ENCODE peak calls at places on chromosomes 13 and 19, in five cellular contexts. One of them, this sample, is unnamed.

GRCh38 chr19:39212377-39212742 is 8.3 kb upstream of the SYCN start:
- DNase-seq in lower lobe of right lung: peak; percentile 60
- DNase-seq in effector memory CD4-positive, alpha-beta T cell: peak; percentile 13
- DNase-seq in AG04449: no peak
- DNase-seq in MM.1S: peak; percentile 18
- DNase-seq in this sample: peak; percentile 57

GRCh38 chr19:1445185-1445931 is 4.6 kb upstream of the APC2 start:
- DNase-seq in lower lobe of right lung: peak; percentile 83
- DNase-seq in effector memory CD4-positive, alpha-beta T cell: peak; percentile 57
- DNase-seq in AG04449: no peak
- DNase-seq in MM.1S: peak; percentile 78
- DNase-seq in this sample: no peak

GRCh38 chr13:27639186-27639585 is 17.5 kb downstream of the POLR1D start:
- DNase-seq in lower lobe of right lung: no peak
- DNase-seq in effector memory CD4-positive, alpha-beta T cell: no peak
- DNase-seq in AG04449: no peak
- DNase-seq in MM.1S: no peak
- DNase-seq in this sample: no peak

GRCh38 chr19:610071-610800 is 20.6 kb downstream of the HCN2 start:
- DNase-seq in lower lobe of right lung: no peak
- DNase-seq in effector memory CD4-positive, alpha-beta T cell: peak; percentile 7
- DNase-seq in AG04449: no peak
- DNase-seq in MM.1S: peak; percentile 54
- DNase-seq in this sample: no peak

GRCh38 chr13:85108356-85108755 is 690.9 kb downstream of the SLITRK6 start:
- DNase-seq in lower lobe of right lung: no peak
- DNase-seq in effector memory CD4-positive, alpha-beta T cell: no peak
- DNase-seq in AG04449: no peak
- DNase-seq in MM.1S: no peak
- DNase-seq in this sample: no peak

GRCh38 chr19:29263305-29264080 is 50.5 kb upstream of the UQCRFS1 start:
- DNase-seq in lower lobe of right lung: no peak
- DNase-seq in effector memory CD4-positive, alpha-beta T cell: peak; percentile 15
- DNase-seq in AG04449: no peak
- DNase-seq in MM.1S: peak; percentile 53
- DNase-seq in this sample: peak; percentile 25

GRCh38 chr19:1143828-1144399 is 30.2 kb downstream of the SBNO2 start:
- DNase-seq in lower lobe of right lung: no peak
- DNase-seq in effector memory CD4-positive, alpha-beta T cell: no peak
- DNase-seq in AG04449: no peak
- DNase-seq in MM.1S: no peak
- DNase-seq in this sample: no peak

GRCh38 chr19:53365899-53366493 is 491 bp downstream of the ZNF525 start:
- DNase-seq in lower lobe of right lung: peak; percentile 46
- DNase-seq in effector memory CD4-positive, alpha-beta T cell: no peak
- DNase-seq in AG04449: no peak
- DNase-seq in MM.1S: peak; percentile 30
- DNase-seq in this sample: no peak

GRCh38 chr19:38869160-38869835 is 8.8 kb downstream of the RINL start:
- DNase-seq in lower lobe of right lung: no peak
- DNase-seq in effector memory CD4-positive, alpha-beta T cell: no peak
- DNase-seq in AG04449: no peak
- DNase-seq in MM.1S: no peak
- DNase-seq in this sample: no peak

GRCh38 chr13:79989251-79989661 is 351.7 kb downstream of the SPRY2 start:
- DNase-seq in lower lobe of right lung: no peak
- DNase-seq in effector memory CD4-positive, alpha-beta T cell: no peak
- DNase-seq in AG04449: no peak
- DNase-seq in MM.1S: no peak
- DNase-seq in this sample: no peak

GRCh38 chr13:106597759-106598395 is 29.9 kb upstream of the ARGLU1 start:
- DNase-seq in lower lobe of right lung: peak; percentile 65
- DNase-seq in effector memory CD4-positive, alpha-beta T cell: no peak
- DNase-seq in AG04449: no peak
- DNase-seq in MM.1S: no peak
- DNase-seq in this sample: no peak

GRCh38 chr19:18280247-18281081 is 958 bp downstream of the JUND start:
- DNase-seq in lower lobe of right lung: peak; percentile 90
- DNase-seq in effector memory CD4-positive, alpha-beta T cell: peak; percentile 71
- DNase-seq in AG04449: no peak
- DNase-seq in MM.1S: peak; percentile 91
- DNase-seq in this sample: peak; percentile 78

GRCh38 chr19:18596752-18597157 is 8.2 kb downstream of the REX1BD start:
- DNase-seq in lower lobe of right lung: peak; percentile 71
- DNase-seq in effector memory CD4-positive, alpha-beta T cell: no peak
- DNase-seq in AG04449: no peak
- DNase-seq in MM.1S: no peak
- DNase-seq in this sample: no peak

GRCh38 chr13:25232937-25233515 is 54.3 kb downstream of the MTMR6 start:
- DNase-seq in lower lobe of right lung: no peak
- DNase-seq in effector memory CD4-positive, alpha-beta T cell: no peak
- DNase-seq in AG04449: no peak
- DNase-seq in MM.1S: no peak
- DNase-seq in this sample: no peak

GRCh38 chr19:8512115-8512967 is 1.6 kb downstream of the ZNF414 start:
- DNase-seq in lower lobe of right lung: no peak
- DNase-seq in effector memory CD4-positive, alpha-beta T cell: no peak
- DNase-seq in AG04449: no peak
- DNase-seq in MM.1S: no peak
- DNase-seq in this sample: peak; percentile 32

GRCh38 chr19:8302357-8302691 is 5.8 kb downstream of the CD320 start:
- DNase-seq in lower lobe of right lung: peak; percentile 45
- DNase-seq in effector memory CD4-positive, alpha-beta T cell: no peak
- DNase-seq in AG04449: no peak
- DNase-seq in MM.1S: no peak
- DNase-seq in this sample: no peak

GRCh38 chr13:48976677-48977625 is 1.2 kb downstream of the FNDC3A start:
- DNase-seq in lower lobe of right lung: no peak
- DNase-seq in effector memory CD4-positive, alpha-beta T cell: no peak
- DNase-seq in AG04449: no peak
- DNase-seq in MM.1S: no peak
- DNase-seq in this sample: peak; percentile 61

GRCh38 chr19:45469835-45470146 is 2.0 kb downstream of the FOSB start:
- DNase-seq in lower lobe of right lung: no peak
- DNase-seq in effector memory CD4-positive, alpha-beta T cell: no peak
- DNase-seq in AG04449: no peak
- DNase-seq in MM.1S: peak; percentile 85
- DNase-seq in this sample: peak; percentile 76

GRCh38 chr13:78317030-78317429 is 286.3 kb downstream of the POU4F1 start:
- DNase-seq in lower lobe of right lung: no peak
- DNase-seq in effector memory CD4-positive, alpha-beta T cell: no peak
- DNase-seq in AG04449: no peak
- DNase-seq in MM.1S: no peak
- DNase-seq in this sample: no peak

GRCh38 chr19:15469513-15470297 is 5.4 kb upstream of the RASAL3 start:
- DNase-seq in lower lobe of right lung: no peak
- DNase-seq in effector memory CD4-positive, alpha-beta T cell: no peak
- DNase-seq in AG04449: no peak
- DNase-seq in MM.1S: no peak
- DNase-seq in this sample: no peak
- H3K4me3 ChIP-seq in lower lobe of right lung: peak overlapping the region; percentile 45
- H3K4me3 ChIP-seq in effector memory CD4-positive, alpha-beta T cell: peak overlapping the region; percentile 51
- H3K4me3 ChIP-seq in AG04449: no peak overlapping the region
- H3K4me3 ChIP-seq in MM.1S: no peak overlapping the region
- H3K4me3 ChIP-seq in this sample: no peak overlapping the region

DNA sequence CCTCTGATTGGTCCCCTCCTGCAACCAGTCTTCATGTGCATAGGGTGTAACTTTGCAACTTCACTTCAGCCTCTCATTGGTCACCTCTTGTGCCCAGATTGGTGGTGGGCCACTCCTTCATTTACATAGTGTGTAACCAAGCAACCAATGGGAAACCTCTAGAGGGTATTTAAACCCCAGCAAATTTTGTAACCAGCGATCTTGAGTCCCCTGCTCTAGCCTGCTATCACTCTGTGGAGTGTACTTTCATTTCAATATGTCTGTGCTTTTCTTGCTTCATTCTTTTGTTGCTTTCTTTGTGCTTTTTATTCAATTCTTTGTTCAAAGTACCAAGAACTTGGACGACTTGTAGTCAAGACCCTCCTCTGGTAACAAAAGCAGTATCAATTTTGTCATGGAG is 1336.9 kb upstream of the SPRY2 start:
- DNase-seq in lower lobe of right lung: no peak
- DNase-seq in effector memory CD4-positive, alpha-beta T cell: no peak
- DNase-seq in AG04449: no peak
- DNase-seq in MM.1S: no peak
- DNase-seq in this sample: no peak
- H3K4me3 ChIP-seq in lower lobe of right lung: no peak overlapping the region
- H3K4me3 ChIP-seq in effector memory CD4-positive, alpha-beta T cell: no peak overlapping the region
- H3K4me3 ChIP-seq in AG04449: no peak overlapping the region
- H3K4me3 ChIP-seq in MM.1S: no peak overlapping the region
- H3K4me3 ChIP-seq in this sample: no peak overlapping the region

GRCh38 chr19:13298565-13299481 is 148.6 kb downstream of the IER2 start:
- DNase-seq in lower lobe of right lung: no peak
- DNase-seq in effector memory CD4-positive, alpha-beta T cell: no peak
- DNase-seq in AG04449: no peak
- DNase-seq in MM.1S: no peak
- DNase-seq in this sample: no peak
- H3K4me3 ChIP-seq in lower lobe of right lung: peak overlapping the region; percentile 8
- H3K4me3 ChIP-seq in effector memory CD4-positive, alpha-beta T cell: no peak overlapping the region
- H3K4me3 ChIP-seq in AG04449: no peak overlapping the region
- H3K4me3 ChIP-seq in MM.1S: no peak overlapping the region
- H3K4me3 ChIP-seq in this sample: no peak overlapping the region

GRCh38 chr19:48553676-48554384 is 1.9 kb downstream of the SULT2B1 start:
- DNase-seq in lower lobe of right lung: peak; percentile 55
- DNase-seq in effector memory CD4-positive, alpha-beta T cell: no peak
- DNase-seq in AG04449: no peak
- DNase-seq in MM.1S: no peak
- DNase-seq in this sample: no peak

GRCh38 chr19:48551437-48552302 is at the start of gene SULT2B1:
- DNase-seq in lower lobe of right lung: peak; percentile 80
- DNase-seq in effector memory CD4-positive, alpha-beta T cell: no peak
- DNase-seq in AG04449: no peak
- DNase-seq in MM.1S: no peak
- DNase-seq in this sample: no peak

GRCh38 chr19:48549380-48549779 is 2.6 kb upstream of the SULT2B1 start:
- DNase-seq in lower lobe of right lung: no peak
- DNase-seq in effector memory CD4-positive, alpha-beta T cell: no peak
- DNase-seq in AG04449: no peak
- DNase-seq in MM.1S: no peak
- DNase-seq in this sample: no peak

GRCh38 chr19:48554385-48555091 is 2.6 kb downstream of the SULT2B1 start:
- DNase-seq in lower lobe of right lung: no peak
- DNase-seq in effector memory CD4-positive, alpha-beta T cell: no peak
- DNase-seq in AG04449: no peak
- DNase-seq in MM.1S: no peak
- DNase-seq in this sample: no peak

DNA sequence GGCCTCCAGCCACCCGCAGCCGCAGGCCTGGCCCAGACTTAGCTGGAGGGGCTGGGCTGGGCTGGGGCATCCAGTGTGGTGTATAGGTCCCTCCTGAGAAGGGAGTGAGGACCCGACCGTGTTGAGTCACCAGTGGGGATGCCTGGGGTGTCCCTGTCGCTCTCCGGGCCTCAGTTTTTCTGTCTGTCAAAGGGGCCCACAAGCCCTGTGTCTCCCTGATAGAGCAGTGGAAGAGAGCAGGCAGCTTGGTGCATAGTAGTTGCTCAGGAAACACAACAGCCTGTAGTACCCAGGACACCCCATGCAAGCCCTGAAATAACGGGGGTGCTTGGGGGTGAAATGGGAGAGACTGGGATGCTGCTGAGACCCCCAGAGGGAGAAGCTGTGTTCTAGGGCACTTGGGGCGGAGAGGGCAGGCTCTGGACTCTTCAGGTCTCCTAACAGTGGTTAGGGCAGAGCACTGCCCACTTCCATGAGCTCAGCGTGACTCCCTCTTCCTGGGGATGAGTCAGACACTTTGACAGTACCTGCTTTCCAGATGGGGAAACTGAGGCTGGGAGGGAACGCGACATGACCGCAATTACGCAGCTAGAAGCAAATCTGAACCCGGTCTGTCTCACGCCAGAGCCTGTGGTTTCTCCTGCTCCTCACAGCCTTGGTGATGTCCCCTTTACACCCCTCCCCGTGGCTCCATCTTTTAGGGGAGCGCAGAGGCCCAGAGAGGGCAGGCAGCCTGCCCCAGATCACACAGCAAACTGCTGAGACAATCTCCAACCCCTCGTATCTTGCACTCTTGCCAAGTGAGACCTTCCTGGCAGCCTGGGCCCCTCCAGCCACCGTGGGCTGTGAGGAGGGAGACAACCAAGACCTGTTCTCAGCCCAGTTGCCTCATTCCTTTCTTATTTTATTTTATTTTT is 692 bp downstream of the SULT2B1 start:
- DNase-seq in lower lobe of right lung: no peak
- DNase-seq in effector memory CD4-positive, alpha-beta T cell: no peak
- DNase-seq in AG04449: no peak
- DNase-seq in MM.1S: no peak
- DNase-seq in this sample: no peak
- H3K4me3 ChIP-seq in lower lobe of right lung: peak overlapping the region; percentile 37
- H3K4me3 ChIP-seq in effector memory CD4-positive, alpha-beta T cell: no peak overlapping the region
- H3K4me3 ChIP-seq in AG04449: no peak overlapping the region
- H3K4me3 ChIP-seq in MM.1S: no peak overlapping the region
- H3K4me3 ChIP-seq in this sample: no peak overlapping the region

DNA sequence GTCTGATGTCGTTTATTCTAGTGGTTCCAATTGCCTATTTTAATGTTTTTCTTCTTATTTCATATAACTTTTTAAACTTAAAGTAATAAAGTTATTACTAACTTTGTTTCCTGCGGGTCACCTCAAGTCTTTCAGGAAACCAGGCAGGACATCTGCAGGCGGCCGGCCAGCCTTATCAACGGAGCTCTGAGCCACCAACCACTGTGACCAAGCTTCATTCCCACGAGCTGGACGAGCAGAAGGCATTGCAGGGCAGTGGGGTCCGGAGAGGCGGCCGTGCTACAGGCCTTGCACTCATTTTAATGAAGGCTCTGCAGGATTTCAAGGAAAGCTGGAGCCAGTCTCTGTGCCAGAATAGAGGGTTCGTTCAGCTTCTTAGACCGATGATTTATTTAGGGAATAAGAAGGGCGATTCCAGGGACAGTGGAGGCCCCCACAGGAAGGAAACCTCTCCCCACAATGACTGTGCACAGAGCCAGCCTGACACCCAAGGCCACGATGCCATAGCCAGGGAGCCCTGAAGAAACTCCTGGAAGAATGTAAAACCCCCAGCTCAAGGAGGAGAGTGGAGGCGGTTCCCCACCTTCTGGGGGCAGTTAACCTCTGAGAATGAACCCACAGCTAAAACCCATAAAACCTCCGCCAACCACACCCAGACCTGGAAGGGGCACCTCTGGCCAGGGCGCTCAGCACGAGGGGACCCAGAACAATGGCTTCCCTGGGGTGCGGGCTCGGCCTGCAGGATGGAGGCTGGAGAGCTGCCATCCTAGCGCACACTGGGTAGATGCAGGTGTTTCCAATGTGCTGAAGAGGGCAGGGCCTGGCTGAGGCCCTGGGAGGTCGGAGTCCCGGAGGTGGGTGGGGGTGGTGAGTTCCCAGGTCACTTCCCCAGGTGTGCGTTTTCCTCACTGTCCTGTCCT is 75.0 kb downstream of the RASA3 start:
- DNase-seq in lower lobe of right lung: no peak
- DNase-seq in effector memory CD4-positive, alpha-beta T cell: no peak
- DNase-seq in AG04449: no peak
- DNase-seq in MM.1S: no peak
- DNase-seq in this sample: no peak
- H3K4me3 ChIP-seq in lower lobe of right lung: no peak overlapping the region
- H3K4me3 ChIP-seq in effector memory CD4-positive, alpha-beta T cell: no peak overlapping the region
- H3K4me3 ChIP-seq in AG04449: no peak overlapping the region
- H3K4me3 ChIP-seq in MM.1S: no peak overlapping the region
- H3K4me3 ChIP-seq in this sample: no peak overlapping the region

This sample was measured in Jurkat, Clone E6-1.